ENCODE peak calls at places on chromosomes 12 and 14, in four cellular contexts. R, P, O and J are unnamed samples. For H3K27me3 and H3K4me1, the result is how much of the 10 kb centered on the place peaks cover.

GRCh38 chr12:88242161-88242925 is 100.2 kb downstream of the TMTC3 start:
- ATAC-seq in R (peak), P (peak), O (no peak), J (peak)

GRCh38 chr12:68067762-68068376 is 78.6 kb downstream of the IFNG-AS1 start:
- ATAC-seq in R (no peak), P (no peak), O (no peak), J (no peak)

GRCh38 chr12:121522962-121523361 is 57.9 kb downstream of the KDM2B start:
- ATAC-seq in P (no peak), O (no peak), R (no peak), J (no peak)

GRCh38 chr14:54206477-54206876 is 190.3 kb upstream of the CDKN3 start:
- ATAC-seq in O (no peak), P (no peak), R (no peak), J (no peak)

GRCh38 chr14:80004871-80005270 is 206.4 kb downstream of the DIO2 start:
- ATAC-seq in R (no peak), O (no peak), P (no peak), J (no peak)

GRCh38 chr14:48349689-48350088 is 674.3 kb upstream of the MDGA2 start:
- ATAC-seq in O (no peak), R (no peak), P (no peak), J (no peak)

GRCh38 chr12:25412735-25413134 is 140.3 kb downstream of the LMNTD1 start:
- ATAC-seq in R (no peak), P (no peak), O (no peak), J (no peak)

GRCh38 chr14:91919814-91920213 is 27.7 kb downstream of the FBLN5 start:
- ATAC-seq in R (no peak), O (no peak), P (peak), J (peak)

GRCh38 chr12:2267624-2268477 is 215.1 kb downstream of the CACNA1C start:
- ATAC-seq in R (no peak), P (no peak), O (no peak), J (peak)

GRCh38 chr12:101663298-101663697 is 34.1 kb upstream of the CHPT1 start:
- ATAC-seq in P (no peak), O (no peak), R (no peak), J (no peak)

GRCh38 chr12:58841058-58841798 is 79.1 kb downstream of the LRIG3 start:
- ATAC-seq in R (no peak), P (no peak), O (no peak), J (no peak)

GRCh38 chr12:51403744-51404143 is 12.5 kb upstream of the GALNT6 start:
- ATAC-seq in R (no peak), P (no peak), O (no peak), J (no peak)

GRCh38 chr12:15563683-15564082 is 225.5 kb downstream of the EPS8 start:
- ATAC-seq in R (no peak), P (peak), O (peak), J (peak)

GRCh38 chr12:93767524-93767863 is 90.3 kb downstream of the CRADD start:
- ATAC-seq in P (no peak), O (no peak), R (peak), J (no peak)

GRCh38 chr14:101879212-101880015 is 85.0 kb upstream of the DYNC1H1 start:
- ATAC-seq in P (no peak), R (no peak), O (no peak), J (no peak)

GRCh38 chr14:100105357-100106169 is 40.3 kb downstream of the EVL start:
- ATAC-seq in O (no peak), R (no peak), P (no peak), J (no peak)

GRCh38 chr14:95415993-95416392 is 96.3 kb upstream of the CLMN start:
- ATAC-seq in O (no peak), P (no peak), R (no peak), J (no peak)

GRCh38 chr14:34013714-34014055 is 62.8 kb upstream of the EGLN3 start:
- ATAC-seq in O (no peak), P (no peak), R (no peak), J (no peak)

DNA sequence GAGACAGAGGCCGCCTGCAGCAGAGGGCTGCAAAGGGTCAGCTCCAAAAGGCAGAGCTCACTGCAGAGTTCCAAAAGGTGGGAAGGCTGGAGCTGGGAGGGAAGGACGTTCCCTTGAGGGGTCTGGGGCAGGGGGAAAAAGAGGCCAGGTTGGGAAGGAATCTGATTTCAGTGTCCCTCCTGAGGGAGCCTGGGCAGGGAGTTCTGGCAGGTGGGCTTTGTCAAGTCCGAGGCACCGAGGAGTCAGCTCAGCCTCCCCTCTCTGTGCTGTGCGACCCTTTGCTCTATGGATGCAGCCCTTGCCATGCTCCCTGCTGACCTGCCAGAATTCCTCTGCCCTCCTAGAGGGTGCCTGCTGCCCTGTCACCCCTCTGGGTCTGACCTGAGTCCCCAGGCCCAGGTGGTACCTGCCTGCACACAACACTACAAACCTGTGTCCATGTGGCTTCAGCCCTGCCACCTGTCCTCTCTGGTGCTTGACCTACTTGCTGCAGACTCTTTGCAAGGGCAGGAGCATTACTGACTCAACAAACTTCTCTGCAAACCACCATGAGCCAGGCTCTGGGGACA is 63.6 kb downstream of the PRMT8 start:
- ATAC-seq in O (no peak), P (no peak), R (no peak), J (no peak)
- H3K27me3 ChIP-seq in O (under half), P (under half), R (under half), J (under half)

GRCh38 chr14:22218729-22219128 is 370.3 kb downstream of the DAD1 start:
- ATAC-seq in R (no peak), O (no peak), P (no peak), J (no peak)

GRCh38 chr14:22220427-22220826 is 368.6 kb downstream of the DAD1 start:
- ATAC-seq in R (no peak), P (no peak), O (no peak), J (no peak)

GRCh38 chr14:22225526-22226133 is 363.4 kb downstream of the DAD1 start:
- ATAC-seq in R (no peak), O (no peak), P (no peak), J (no peak)

GRCh38 chr14:22226381-22226780 is 362.6 kb downstream of the DAD1 start:
- ATAC-seq in P (no peak), R (no peak), O (no peak), J (no peak)

DNA sequence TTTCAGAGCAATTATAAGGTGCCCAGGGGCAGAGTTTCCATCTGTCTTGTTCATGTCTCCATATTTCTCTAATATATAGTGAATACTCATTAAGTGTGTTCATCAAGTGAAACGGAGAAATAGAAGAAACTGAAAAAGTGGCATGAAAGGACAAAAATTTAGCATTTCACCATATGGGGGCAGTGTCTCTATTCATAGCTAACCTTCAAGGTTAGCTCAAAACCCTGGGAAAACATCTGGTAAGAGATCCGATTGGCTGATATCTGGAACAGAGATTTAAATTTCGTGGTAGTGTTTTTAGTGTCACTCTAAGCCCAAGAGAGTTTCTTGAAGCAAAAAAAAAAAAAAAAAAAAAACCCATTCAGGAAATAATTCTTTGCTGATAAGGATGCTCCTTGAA is 367.5 kb downstream of the DAD1 start:
- ATAC-seq in P (no peak), R (no peak), O (no peak), J (no peak)
- TF ChIP-seq CTCF in P (no peak), R (peak), O (no peak), J (no peak)

DNA sequence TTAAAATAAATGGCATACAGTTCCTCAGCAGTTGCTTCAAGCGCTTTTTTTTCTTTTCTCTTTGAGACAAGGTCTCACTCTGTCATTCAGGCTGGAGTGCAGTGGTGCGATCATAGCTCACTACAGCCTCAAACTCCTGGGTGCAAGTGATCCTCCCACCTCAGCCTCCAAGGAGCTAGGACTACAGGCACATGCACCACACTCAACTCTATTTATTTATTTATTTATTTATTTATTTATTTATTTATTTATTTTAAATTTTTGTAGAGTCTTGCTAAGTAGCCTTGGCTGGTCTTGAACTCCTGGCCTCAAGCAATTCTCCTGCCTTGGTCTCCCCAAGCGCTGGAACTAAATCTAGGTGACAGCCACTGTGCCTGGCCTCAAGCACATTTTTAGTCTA is 132.0 kb downstream of the MED13L start:
- ATAC-seq in O (no peak), R (no peak), P (no peak), J (no peak)
- H3K4me1 ChIP-seq in O (under half), R (half or more), P (under half), J (under half)

GRCh38 chr12:3563966-3564365 is 73.0 kb downstream of the PRMT8 start:
- ATAC-seq in O (no peak), P (no peak), R (no peak), J (no peak)

GRCh38 chr12:3571323-3571722 is 80.3 kb downstream of the PRMT8 start:
- ATAC-seq in R (no peak), P (no peak), O (no peak), J (no peak)

GRCh38 chr12:3564411-3564810 is 73.4 kb downstream of the PRMT8 start:
- ATAC-seq in O (no peak), R (no peak), P (no peak), J (no peak)

GRCh38 chr12:3564861-3565260 is 73.9 kb downstream of the PRMT8 start:
- ATAC-seq in R (no peak), O (no peak), P (no peak), J (no peak)

GRCh38 chr12:3568695-3569094 is 77.7 kb downstream of the PRMT8 start:
- ATAC-seq in P (no peak), R (no peak), O (no peak), J (no peak)
- H3K27me3 ChIP-seq in P (under half), R (under half), O (under half), J (under half)

GRCh38 chr12:66352197-66352596 is 49.9 kb downstream of the HELB start:
- ATAC-seq in O (no peak), R (peak), P (no peak), J (no peak)
- TF ChIP-seq CTCF in O (no peak), R (peak), P (no peak), J (no peak)

GRCh38 chr14:24315807-24316596 is 4.7 kb downstream of the LTB4R start:
- ATAC-seq in P (peak), R (peak), O (peak), J (peak)

GRCh38 chr14:24316597-24316950 is 5.3 kb downstream of the LTB4R start:
- ATAC-seq in R (peak), P (peak), O (no peak), J (peak)

GRCh38 chr14:24313912-24314311 is 2.6 kb downstream of the LTB4R start:
- ATAC-seq in P (no peak), R (no peak), O (no peak), J (no peak)

GRCh38 chr14:24314377-24315193 is 3.3 kb downstream of the LTB4R start:
- ATAC-seq in R (no peak), P (no peak), O (no peak), J (no peak)

GRCh38 chr14:24315243-24315806 is 4.0 kb downstream of the LTB4R start:
- ATAC-seq in R (peak), O (no peak), P (no peak), J (no peak)
- H3K4me1 ChIP-seq in R (under half), O (under half), P (under half), J (under half)

DNA sequence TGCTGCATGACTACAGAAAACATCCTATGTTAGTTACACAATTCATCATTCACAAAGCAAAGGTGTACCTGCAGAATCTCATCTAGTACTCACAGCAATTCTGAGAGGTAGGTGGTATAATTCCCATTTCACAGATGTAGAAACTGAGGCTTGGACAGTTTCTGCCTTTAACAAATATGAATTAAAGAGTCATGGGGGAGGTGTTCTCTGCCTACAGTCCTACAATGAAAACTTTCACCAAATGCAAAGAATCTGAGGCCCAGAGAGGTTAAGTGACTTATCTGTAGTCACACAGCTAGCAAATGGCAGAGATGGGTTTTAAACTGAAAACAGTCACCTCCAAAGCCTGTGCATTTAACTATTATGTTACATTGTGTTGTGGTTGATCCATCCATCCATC is 171.6 kb upstream of the WSCD2 start:
- ATAC-seq in P (no peak), R (no peak), O (no peak), J (no peak)
- H3K27me3 ChIP-seq in P (under half), R (under half), O (under half), J (under half)

DNA sequence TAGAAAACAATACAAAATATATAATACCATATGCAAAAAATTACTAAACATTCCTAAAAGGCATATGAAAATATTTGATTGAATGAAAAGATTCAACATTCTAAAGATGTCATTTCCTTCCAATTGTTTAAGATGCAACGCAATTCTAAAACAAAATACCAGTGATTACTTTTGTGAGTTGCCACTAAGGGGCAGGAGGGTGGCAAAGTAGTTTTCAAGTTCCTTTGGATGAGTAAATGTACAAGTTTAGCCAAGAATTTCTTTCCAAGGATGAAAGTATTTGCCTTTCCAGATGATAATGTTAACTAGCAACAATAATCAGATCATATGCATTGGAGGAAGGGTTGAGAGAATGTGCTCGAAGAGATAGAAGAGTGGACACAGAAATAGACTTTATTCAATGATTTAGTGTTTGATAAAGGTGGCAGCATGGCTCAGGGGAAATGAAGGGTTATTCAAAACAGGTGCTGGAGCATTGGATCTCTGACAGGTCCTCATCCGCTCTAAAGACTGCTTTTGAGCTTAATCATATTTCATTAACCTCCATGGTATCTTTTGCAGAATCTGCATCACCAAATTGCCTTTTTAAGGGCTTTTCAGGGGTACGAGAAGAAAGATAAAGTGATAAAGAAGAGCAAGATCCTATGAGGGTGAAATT is 678.5 kb upstream of the TBX3 start:
- ATAC-seq in P (no peak), O (no peak), R (no peak), J (no peak)
- TF ChIP-seq CTCF in P (no peak), O (no peak), R (no peak), J (no peak)

GRCh38 chr14:93055651-93056115 is 60.0 kb downstream of the ITPK1 start:
- ATAC-seq in P (peak), O (no peak), R (no peak), J (no peak)
- H3K4me1 ChIP-seq in P (under half), O (under half), R (under half), J (half or more)